ENCODE peak calls at places on chromosomes 13 and 19, in five cellular contexts. One of them, this sample, is unnamed.

GRCh38 chr19:3272952-3273351 is 48.5 kb downstream of the CELF5 start:
- DNase-seq in AML-193: no peak
- DNase-seq in left colon: no peak
- DNase-seq in stimulated activated CD4-positive, alpha-beta T cell treated with anti-CD3 and anti-CD28 coated beads, Interleukin-1b, Interleukin-23, amount 100 ng/mL, for 24 hours: no peak
- DNase-seq in kidney epithelial cell: no peak
- DNase-seq in this sample: no peak

GRCh38 chr13:107450426-107450825 is 764.9 kb downstream of the LIG4 start:
- DNase-seq in AML-193: no peak
- DNase-seq in left colon: no peak
- DNase-seq in stimulated activated CD4-positive, alpha-beta T cell treated with anti-CD3 and anti-CD28 coated beads, Interleukin-1b, Interleukin-23, amount 100 ng/mL, for 24 hours: no peak
- DNase-seq in kidney epithelial cell: no peak
- DNase-seq in this sample: no peak

GRCh38 chr19:13881231-13881691 is 4.3 kb downstream of the NANOS3 start:
- DNase-seq in AML-193: no peak
- DNase-seq in left colon: no peak
- DNase-seq in stimulated activated CD4-positive, alpha-beta T cell treated with anti-CD3 and anti-CD28 coated beads, Interleukin-1b, Interleukin-23, amount 100 ng/mL, for 24 hours: no peak
- DNase-seq in kidney epithelial cell: no peak
- DNase-seq in this sample: no peak

GRCh38 chr19:55058781-55059610 is 4.0 kb downstream of the RDH13 start:
- DNase-seq in AML-193: no peak
- DNase-seq in left colon: no peak
- DNase-seq in stimulated activated CD4-positive, alpha-beta T cell treated with anti-CD3 and anti-CD28 coated beads, Interleukin-1b, Interleukin-23, amount 100 ng/mL, for 24 hours: no peak
- DNase-seq in kidney epithelial cell: no peak
- DNase-seq in this sample: no peak

GRCh38 chr13:111654531-111654930 is 334.1 kb downstream of the TEX29 start:
- DNase-seq in AML-193: no peak
- DNase-seq in left colon: no peak
- DNase-seq in stimulated activated CD4-positive, alpha-beta T cell treated with anti-CD3 and anti-CD28 coated beads, Interleukin-1b, Interleukin-23, amount 100 ng/mL, for 24 hours: no peak
- DNase-seq in kidney epithelial cell: no peak
- DNase-seq in this sample: no peak

GRCh38 chr13:60482012-60482411 is 85.0 kb downstream of the TDRD3 start:
- DNase-seq in AML-193: no peak
- DNase-seq in left colon: no peak
- DNase-seq in stimulated activated CD4-positive, alpha-beta T cell treated with anti-CD3 and anti-CD28 coated beads, Interleukin-1b, Interleukin-23, amount 100 ng/mL, for 24 hours: no peak
- DNase-seq in kidney epithelial cell: no peak
- DNase-seq in this sample: no peak

GRCh38 chr19:1445185-1445931 is 4.6 kb upstream of the APC2 start:
- DNase-seq in AML-193: peak; percentile 26
- DNase-seq in left colon: peak; percentile 50
- DNase-seq in stimulated activated CD4-positive, alpha-beta T cell treated with anti-CD3 and anti-CD28 coated beads, Interleukin-1b, Interleukin-23, amount 100 ng/mL, for 24 hours: peak; percentile 64
- DNase-seq in kidney epithelial cell: no peak
- DNase-seq in this sample: no peak

GRCh38 chr13:44302233-44302632 is 71.4 kb upstream of the SERP2 start:
- DNase-seq in AML-193: no peak
- DNase-seq in left colon: no peak
- DNase-seq in stimulated activated CD4-positive, alpha-beta T cell treated with anti-CD3 and anti-CD28 coated beads, Interleukin-1b, Interleukin-23, amount 100 ng/mL, for 24 hours: no peak
- DNase-seq in kidney epithelial cell: no peak
- DNase-seq in this sample: no peak

GRCh38 chr19:30103981-30104380 is 161.9 kb downstream of the URI1 start:
- DNase-seq in AML-193: no peak
- DNase-seq in left colon: no peak
- DNase-seq in stimulated activated CD4-positive, alpha-beta T cell treated with anti-CD3 and anti-CD28 coated beads, Interleukin-1b, Interleukin-23, amount 100 ng/mL, for 24 hours: no peak
- DNase-seq in kidney epithelial cell: no peak
- DNase-seq in this sample: no peak

GRCh38 chr19:8115805-8116396 is 33.5 kb downstream of the FBN3 start:
- DNase-seq in AML-193: no peak
- DNase-seq in left colon: no peak
- DNase-seq in stimulated activated CD4-positive, alpha-beta T cell treated with anti-CD3 and anti-CD28 coated beads, Interleukin-1b, Interleukin-23, amount 100 ng/mL, for 24 hours: no peak
- DNase-seq in kidney epithelial cell: no peak
- DNase-seq in this sample: no peak

GRCh38 chr13:22690756-22691155 is 490.0 kb upstream of the SGCG start:
- DNase-seq in AML-193: no peak
- DNase-seq in left colon: no peak
- DNase-seq in stimulated activated CD4-positive, alpha-beta T cell treated with anti-CD3 and anti-CD28 coated beads, Interleukin-1b, Interleukin-23, amount 100 ng/mL, for 24 hours: no peak
- DNase-seq in kidney epithelial cell: no peak
- DNase-seq in this sample: no peak

GRCh38 chr13:51291341-51291740 is 48.1 kb upstream of the SERPINE3 start:
- DNase-seq in AML-193: no peak
- DNase-seq in left colon: no peak
- DNase-seq in stimulated activated CD4-positive, alpha-beta T cell treated with anti-CD3 and anti-CD28 coated beads, Interleukin-1b, Interleukin-23, amount 100 ng/mL, for 24 hours: no peak
- DNase-seq in kidney epithelial cell: no peak
- DNase-seq in this sample: no peak

GRCh38 chr13:27972619-27972877 is 3.4 kb upstream of the CDX2 start:
- DNase-seq in AML-193: no peak
- DNase-seq in left colon: no peak
- DNase-seq in stimulated activated CD4-positive, alpha-beta T cell treated with anti-CD3 and anti-CD28 coated beads, Interleukin-1b, Interleukin-23, amount 100 ng/mL, for 24 hours: no peak
- DNase-seq in kidney epithelial cell: no peak
- DNase-seq in this sample: no peak

GRCh38 chr19:38229585-38230073 is 5.6 kb upstream of the DPF1 start:
- DNase-seq in AML-193: peak; percentile 62
- DNase-seq in left colon: no peak
- DNase-seq in stimulated activated CD4-positive, alpha-beta T cell treated with anti-CD3 and anti-CD28 coated beads, Interleukin-1b, Interleukin-23, amount 100 ng/mL, for 24 hours: peak; percentile 52
- DNase-seq in kidney epithelial cell: no peak
- DNase-seq in this sample: no peak

GRCh38 chr13:75566658-75567057 is 17.1 kb downstream of the UCHL3 start:
- DNase-seq in AML-193: peak; percentile 43
- DNase-seq in left colon: no peak
- DNase-seq in stimulated activated CD4-positive, alpha-beta T cell treated with anti-CD3 and anti-CD28 coated beads, Interleukin-1b, Interleukin-23, amount 100 ng/mL, for 24 hours: no peak
- DNase-seq in kidney epithelial cell: no peak
- DNase-seq in this sample: peak; percentile 14

This sample was measured in LNCaP clone FGC.